ENCODE peak calls at places on chromosomes 7 and 10, in six cellular contexts. R, W, H, M, Z and N are unnamed samples.

GRCh38 chr7:129781856-129782256 is 170.3 kb downstream of the NRF1 start:
- DNase-seq in W (no peak), H (peak), R (no peak), Z (no peak), M (no peak), N (no peak)

GRCh38 chr7:85094046-85094720 is 92.7 kb downstream of the SEMA3D start:
- DNase-seq in H (no peak), W (no peak), M (peak), Z (no peak), R (no peak), N (no peak)

GRCh38 chr10:13219685-13220670 is 14.2 kb downstream of the UCMA start:
- DNase-seq in H (no peak), Z (no peak), R (no peak), W (peak), M (no peak), N (no peak)

GRCh38 chr10:69703766-69704191 is 73.7 kb downstream of the FAM241B start:
- DNase-seq in Z (no peak), W (no peak), M (no peak), R (no peak), H (no peak), N (no peak)

GRCh38 chr7:90945104-90945752 is 319.0 kb upstream of the FZD1 start:
- DNase-seq in Z (no peak), R (no peak), H (no peak), M (peak), W (no peak), N (peak)

GRCh38 chr7:30430777-30431176 is 47.8 kb downstream of the NOD1 start:
- DNase-seq in Z (peak), R (no peak), W (no peak), M (no peak), H (no peak), N (no peak)

GRCh38 chr10:119896061-119896655 is 3.6 kb downstream of the SEC23IP start:
- DNase-seq in H (no peak), Z (peak), R (no peak), M (no peak), W (no peak), N (no peak)

GRCh38 chr10:35304649-35305048 is 31.7 kb upstream of the CCNY start:
- DNase-seq in M (no peak), R (no peak), H (no peak), Z (no peak), W (no peak), N (no peak)

GRCh38 chr7:151117565-151117964 is 31.3 kb downstream of the AGAP3 start:
- DNase-seq in R (no peak), H (no peak), W (no peak), Z (no peak), M (no peak), N (no peak)

GRCh38 chr7:100825215-100825671 is 2.1 kb downstream of the EPHB4 start:
- DNase-seq in W (peak), Z (no peak), H (peak), R (no peak), M (peak), N (peak)

GRCh38 chr10:42888504-42889095 is 106.0 kb downstream of the BMS1 start:
- DNase-seq in R (no peak), H (no peak), W (no peak), M (no peak), Z (no peak), N (peak)

GRCh38 chr10:124532106-124532641 is 70.6 kb downstream of the LHPP start:
- DNase-seq in H (no peak), M (no peak), R (no peak), Z (no peak), W (peak), N (peak)

GRCh38 chr7:27593226-27593625 is 69.5 kb downstream of the HIBADH start:
- DNase-seq in W (no peak), M (no peak), R (no peak), H (no peak), Z (no peak), N (no peak)

GRCh38 chr10:68871105-68871711 is 29.9 kb upstream of the DDX50 start:
- DNase-seq in Z (no peak), W (no peak), H (peak), M (peak), R (no peak), N (no peak)

GRCh38 chr7:154387252-154387651 is 335.1 kb downstream of the DPP6 start:
- DNase-seq in H (no peak), Z (no peak), R (no peak), W (no peak), M (no peak), N (no peak)

GRCh38 chr10:65570143-65571010 is 1355.5 kb upstream of the LRRTM3 start:
- DNase-seq in M (peak), Z (no peak), H (peak), R (no peak), W (peak), N (peak)

GRCh38 chr7:7424151-7424873 is 111.4 kb downstream of the COL28A1 start:
- DNase-seq in H (peak), R (peak), W (peak), Z (peak), M (peak), N (peak)

GRCh38 chr10:77877461-77878344 is 48.9 kb downstream of the DLG5 start:
- DNase-seq in R (no peak), M (peak), H (no peak), W (peak), Z (no peak), N (no peak)

GRCh38 chr10:88318803-88319202 is 264.3 kb downstream of the RNLS start:
- DNase-seq in H (no peak), Z (no peak), W (no peak), R (no peak), M (no peak), N (no peak)

GRCh38 chr10:117610321-117610720 is 67.8 kb downstream of the EMX2 start:
- DNase-seq in Z (no peak), R (no peak), H (no peak), W (no peak), M (no peak), N (no peak)

GRCh38 chr7:121214652-121215051 is 114.1 kb upstream of the WNT16 start:
- DNase-seq in H (no peak), Z (no peak), M (no peak), W (no peak), R (no peak), N (no peak)

GRCh38 chr7:14403587-14403986 is 414.1 kb upstream of the ETV1 start:
- DNase-seq in M (no peak), W (no peak), R (no peak), H (no peak), Z (no peak), N (no peak)

GRCh38 chr7:32658034-32658944 is 163.0 kb downstream of the AVL9 start:
- DNase-seq in W (no peak), M (no peak), R (no peak), Z (no peak), H (no peak), N (no peak)

GRCh38 chr7:87001214-87001613 is 58.2 kb downstream of the ELAPOR2 start:
- DNase-seq in W (no peak), Z (no peak), R (no peak), H (no peak), M (no peak), N (no peak)

GRCh38 chr10:5565205-5565545 is 40.4 kb downstream of the CALML3 start:
- DNase-seq in R (no peak), Z (no peak), W (no peak), M (no peak), H (no peak), N (peak)

GRCh38 chr7:100398239-100398638 is 25.0 kb downstream of the PILRA start:
- DNase-seq in M (no peak), H (no peak), R (no peak), Z (no peak), W (peak), N (no peak)

GRCh38 chr7:70579397-70580097 is 552.4 kb upstream of the GALNT17 start:
- DNase-seq in W (no peak), M (no peak), H (no peak), R (no peak), Z (no peak), N (no peak)

GRCh38 chr10:5506751-5507648 is 7.6 kb upstream of the CALML5 start:
- DNase-seq in M (no peak), R (no peak), H (no peak), W (no peak), Z (no peak), N (no peak)

GRCh38 chr7:108561047-108561619 is 8.4 kb downstream of the THAP5 start:
- DNase-seq in M (no peak), R (no peak), H (no peak), W (no peak), Z (no peak), N (no peak)